ENCODE peak calls at places on chromosome 16, in seven cellular contexts. M is hypothalamus, L is Kasumi-1, Q is K562, C is HCT116, R is HT-29, G is NCI-H1417 treated with DMSO at 0.1 percent for 48 hours. V is an unnamed sample.

GRCh38 chr16:67562918-67563707 is 787 bp downstream of the CTCF start:
- DNase-seq in M (peak; percentile 64), L (no peak), Q (peak; percentile 73), C (peak; percentile 24), R (peak; percentile 59), G (no peak), V (peak; percentile 78)

GRCh38 chr16:46882304-46882939 is 1.7 kb upstream of the GPT2 start:
- DNase-seq in M (no peak), L (no peak), Q (peak; percentile 42), C (no peak), R (no peak), G (no peak), V (no peak)

GRCh38 chr16:87757841-87758426 is 7.9 kb downstream of the KLHDC4 start:
- DNase-seq in M (no peak), L (no peak), Q (no peak), C (no peak), R (no peak), G (no peak), V (no peak)

GRCh38 chr16:86887416-86887815 is 309.1 kb downstream of the FOXL1 start:
- DNase-seq in M (no peak), L (no peak), Q (no peak), C (no peak), R (no peak), G (no peak), V (no peak)

GRCh38 chr16:424623-425081 is 797 bp upstream of the RAB11FIP3 start:
- DNase-seq in M (peak; percentile 66), L (no peak), Q (no peak), C (no peak), R (peak; percentile 35), G (no peak), V (no peak)

GRCh38 chr16:81586421-81586820 is 141.8 kb downstream of the CMIP start:
- DNase-seq in M (no peak), L (no peak), Q (no peak), C (peak; percentile 74), R (peak; percentile 82), G (no peak), V (no peak)

GRCh38 chr16:27365142-27366089 is 36.6 kb upstream of the IL21R start:
- DNase-seq in M (no peak), L (no peak), Q (no peak), C (peak; percentile 69), R (peak; percentile 46), G (no peak), V (no peak)

GRCh38 chr16:61900482-61900881 is 135.8 kb downstream of the CDH8 start:
- DNase-seq in M (no peak), L (no peak), Q (no peak), C (no peak), R (no peak), G (no peak), V (no peak)

GRCh38 chr16:49013727-49014080 is 267.9 kb downstream of the CBLN1 start:
- DNase-seq in M (no peak), L (no peak), Q (no peak), C (no peak), R (no peak), G (no peak), V (no peak)

GRCh38 chr16:70777973-70778406 is 23.0 kb downstream of the VAC14 start:
- DNase-seq in M (no peak), L (no peak), Q (no peak), C (no peak), R (no peak), G (no peak), V (no peak)

GRCh38 chr16:31138621-31139578 is 3.4 kb upstream of the PRSS8 start:
- DNase-seq in M (no peak), L (no peak), Q (no peak), C (peak; percentile 84), R (peak; percentile 93), G (no peak), V (no peak)

GRCh38 chr16:50146479-50147435 is 6.3 kb upstream of the TENT4B start:
- DNase-seq in M (no peak), L (no peak), Q (no peak), C (no peak), R (no peak), G (no peak), V (no peak)

GRCh38 chr16:48381201-48381600 is 4.0 kb downstream of the SIAH1 start:
- DNase-seq in M (no peak), L (no peak), Q (no peak), C (no peak), R (no peak), G (no peak), V (no peak)

GRCh38 chr16:25279491-25279890 is 21.8 kb upstream of the ZKSCAN2 start:
- DNase-seq in M (no peak), L (no peak), Q (no peak), C (no peak), R (no peak), G (no peak), V (no peak)

GRCh38 chr16:13270602-13271001 is 369.2 kb downstream of the SHISA9 start:
- DNase-seq in M (no peak), L (no peak), Q (no peak), C (no peak), R (no peak), G (no peak), V (no peak)

GRCh38 chr16:2086136-2086742 is 38.5 kb downstream of the TSC2 start:
- DNase-seq in M (no peak), L (no peak), Q (no peak), C (no peak), R (no peak), G (no peak), V (no peak)

GRCh38 chr16:69346683-69347082 is 4.9 kb downstream of the TMED6 start:
- DNase-seq in M (no peak), L (no peak), Q (no peak), C (no peak), R (no peak), G (no peak), V (no peak)

GRCh38 chr16:4313563-4314531 is 2.0 kb upstream of the GLIS2 start:
- DNase-seq in M (peak; percentile 27), L (no peak), Q (peak; percentile 76), C (peak; percentile 64), R (peak; percentile 69), G (no peak), V (peak; percentile 52)

GRCh38 chr16:72927199-72928088 is 120.5 kb downstream of the ZFHX3 start:
- DNase-seq in M (peak; percentile 25), L (peak; percentile 9), Q (no peak), C (no peak), R (peak; percentile 42), G (no peak), V (no peak)

GRCh38 chr16:72362972-72363371 is 191.0 kb upstream of the PMFBP1 start:
- DNase-seq in M (no peak), L (no peak), Q (no peak), C (no peak), R (no peak), G (no peak), V (no peak)

GRCh38 chr16:3112058-3112880 is at the start of gene ZNF205:
- DNase-seq in M (peak; percentile 68), L (no peak), Q (peak; percentile 88), C (no peak), R (peak; percentile 91), G (peak; percentile 39), V (no peak)

GRCh38 chr16:66248096-66248495 is 118.4 kb upstream of the CDH5 start:
- DNase-seq in M (no peak), L (no peak), Q (no peak), C (no peak), R (no peak), G (no peak), V (no peak)

GRCh38 chr16:87684106-87684677 is 81.6 kb downstream of the KLHDC4 start:
- DNase-seq in M (no peak), L (no peak), Q (no peak), C (no peak), R (no peak), G (no peak), V (no peak)

GRCh38 chr16:15961060-15961511 is 11.7 kb downstream of the ABCC1 start:
- DNase-seq in M (no peak), L (no peak), Q (no peak), C (no peak), R (no peak), G (no peak), V (peak; percentile 43)

GRCh38 chr16:86211800-86212199 is 298.5 kb upstream of the FOXF1 start:
- DNase-seq in M (no peak), L (no peak), Q (no peak), C (peak; percentile 72), R (no peak), G (no peak), V (no peak)

GRCh38 chr16:27639588-27640276 is 89.8 kb downstream of the KATNIP start:
- DNase-seq in M (no peak), L (peak; percentile 13), Q (peak; percentile 79), C (peak; percentile 21), R (peak; percentile 45), G (no peak), V (peak; percentile 75)

GRCh38 chr16:23114131-23114904 is 34.9 kb downstream of the USP31 start:
- DNase-seq in M (no peak), L (no peak), Q (no peak), C (no peak), R (no peak), G (no peak), V (no peak)

GRCh38 chr16:15464401-15465186 is 30.2 kb downstream of the BMERB1 start:
- DNase-seq in M (no peak), L (no peak), Q (no peak), C (no peak), R (no peak), G (no peak), V (no peak)

GRCh38 chr16:51359141-51359960 is 208.3 kb upstream of the SALL1 start:
- DNase-seq in M (peak; percentile 37), L (no peak), Q (no peak), C (no peak), R (no peak), G (no peak), V (no peak)

GRCh38 chr16:3599121-3599520 is 12.3 kb downstream of the SLX4 start:
- DNase-seq in M (no peak), L (no peak), Q (no peak), C (no peak), R (no peak), G (no peak), V (no peak)

GRCh38 chr16:54289242-54290051 is 2.9 kb upstream of the IRX3 start:
- DNase-seq in M (no peak), L (no peak), Q (no peak), C (no peak), R (no peak), G (no peak), V (no peak)

GRCh38 chr16:85302018-85302847 is 190.0 kb upstream of the CIBAR2 start:
- DNase-seq in M (no peak), L (no peak), Q (peak; percentile 89), C (peak; percentile 31), R (no peak), G (no peak), V (no peak)

GRCh38 chr16:69798466-69798865 is 36.3 kb downstream of the WWP2 start:
- DNase-seq in M (peak; percentile 22), L (no peak), Q (no peak), C (no peak), R (no peak), G (no peak), V (no peak)